ENCODE peak calls at places on chromosomes 3 and 15, in ten cellular contexts. X is A549; H is heart right ventricle; E is neural progenitor cell; L is PC-3; D is prostate gland; C is PC-9; U is left lung; T is HCT116; Z is CD8-positive, alpha-beta T cell. Q is an unnamed sample.

GRCh38 chr3:177169936-177170722 is 27.2 kb downstream of the TBL1XR1 start:
- DNase-seq in U (no peak), C (no peak), Z (no peak), E (no peak), T (no peak), X (no peak), L (no peak), D (no peak), H (no peak), Q (no peak)

GRCh38 chr3:144229237-144229830 is 257.7 kb downstream of the DIPK2A start:
- DNase-seq in U (no peak), X (no peak), T (no peak), E (no peak), L (peak; percentile 48), H (no peak), C (peak; percentile 15), Z (no peak), D (no peak), Q (no peak)

GRCh38 chr3:127697531-127698240 is 24.9 kb downstream of the ABTB1 start:
- DNase-seq in E (peak; percentile 80), L (peak; percentile 70), H (peak; percentile 90), U (peak; percentile 86), Z (no peak), C (peak; percentile 44), X (peak; percentile 28), D (peak; percentile 59), T (peak; percentile 50), Q (peak; percentile 73)

GRCh38 chr3:50130436-50130835 is 24.7 kb upstream of the SEMA3F start:
- DNase-seq in L (no peak), X (no peak), D (no peak), H (no peak), E (no peak), C (no peak), U (peak; percentile 32), T (no peak), Z (no peak), Q (no peak)

GRCh38 chr3:9649791-9650521 is 651 bp downstream of the MTMR14 start:
- DNase-seq in T (no peak), X (peak; percentile 11), U (no peak), Z (no peak), D (no peak), C (no peak), H (no peak), L (no peak), E (peak; percentile 1), Q (no peak)

GRCh38 chr3:186551387-186551786 is 7.2 kb upstream of the CRYGS start:
- DNase-seq in L (peak; percentile 13), H (no peak), U (no peak), E (no peak), X (no peak), Z (no peak), D (no peak), T (no peak), C (no peak), Q (no peak)

GRCh38 chr3:122415104-122415744 is 638 bp downstream of the WDR5B start:
- DNase-seq in E (peak; percentile 67), H (peak; percentile 11), T (peak; percentile 52), X (peak; percentile 63), C (peak; percentile 64), Z (no peak), D (peak; percentile 41), L (peak; percentile 64), U (no peak), Q (peak; percentile 53)

GRCh38 chr15:71448688-71449114 is 333.4 kb downstream of the THSD4 start:
- DNase-seq in T (peak; percentile 56), D (peak; percentile 79), H (peak; percentile 62), Z (no peak), E (peak; percentile 71), L (peak; percentile 90), C (peak; percentile 47), X (peak; percentile 55), U (no peak), Q (peak; percentile 60)

GRCh38 chr15:85318732-85319076 is 61.7 kb upstream of the AKAP13 start:
- DNase-seq in Z (no peak), D (no peak), U (no peak), E (no peak), L (no peak), X (no peak), H (no peak), C (no peak), T (no peak), Q (no peak)

GRCh38 chr3:54353547-54354339 is 231.4 kb downstream of the CACNA2D3 start:
- DNase-seq in U (no peak), H (no peak), C (no peak), L (no peak), E (no peak), X (no peak), Z (no peak), T (no peak), D (peak; percentile 11), Q (no peak)

GRCh38 chr3:185880600-185880999 is 55.8 kb upstream of the IGF2BP2 start:
- DNase-seq in U (no peak), Z (no peak), D (no peak), E (no peak), H (no peak), X (no peak), T (no peak), L (peak; percentile 46), C (no peak), Q (no peak)

GRCh38 chr15:63483521-63484371 is 20.6 kb upstream of the USP3 start:
- DNase-seq in H (no peak), L (no peak), U (no peak), T (no peak), Z (no peak), C (no peak), D (no peak), E (no peak), X (no peak), Q (no peak)

GRCh38 chr3:106963446-106963845 is 413.8 kb upstream of the CCDC54 start:
- DNase-seq in C (no peak), Z (no peak), D (no peak), T (no peak), U (no peak), L (peak; percentile 45), E (no peak), X (no peak), H (no peak), Q (no peak)

GRCh38 chr3:160226026-160226739 is 961 bp downstream of the C3orf80 start:
- DNase-seq in U (peak; percentile 80), E (peak; percentile 74), D (no peak), Z (no peak), L (no peak), C (no peak), X (no peak), T (no peak), H (no peak), Q (peak; percentile 53)

GRCh38 chr3:118102737-118103136 is 931.9 kb downstream of the IGSF11 start:
- DNase-seq in U (no peak), T (no peak), H (no peak), E (no peak), L (no peak), D (no peak), Z (no peak), C (no peak), X (no peak), Q (no peak)

DNA sequence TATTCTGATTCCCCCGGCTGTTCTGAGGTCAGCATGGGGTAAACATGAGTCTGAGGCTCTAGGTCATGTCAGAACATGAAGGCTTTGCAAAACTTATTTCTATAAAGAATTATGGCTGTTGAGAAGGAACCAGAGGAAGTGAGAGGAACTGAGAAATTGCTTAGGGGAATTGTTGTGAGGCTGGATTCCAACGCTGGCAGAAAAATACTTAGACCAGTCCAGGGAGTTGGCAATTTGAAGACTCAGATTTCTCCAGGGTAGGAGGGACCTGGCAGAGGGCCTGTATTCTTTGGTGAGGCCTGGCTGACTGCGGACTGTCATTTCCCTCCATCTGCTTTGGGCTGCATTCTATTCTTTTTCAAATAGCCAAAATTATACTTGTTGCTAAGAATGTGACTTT is 155.5 kb downstream of the PLD1 start:
- DNase-seq in Z (no peak), T (no peak), X (no peak), C (peak; percentile 6), H (peak; percentile 79), L (no peak), E (no peak), U (no peak), D (peak; percentile 82), Q (no peak)
- TF ChIP-seq CTCF in Z (no peak), T (no peak), X (no peak), C (no peak), H (no peak), L (no peak), E (no peak), U (no peak), D (no peak), Q (no peak)

DNA sequence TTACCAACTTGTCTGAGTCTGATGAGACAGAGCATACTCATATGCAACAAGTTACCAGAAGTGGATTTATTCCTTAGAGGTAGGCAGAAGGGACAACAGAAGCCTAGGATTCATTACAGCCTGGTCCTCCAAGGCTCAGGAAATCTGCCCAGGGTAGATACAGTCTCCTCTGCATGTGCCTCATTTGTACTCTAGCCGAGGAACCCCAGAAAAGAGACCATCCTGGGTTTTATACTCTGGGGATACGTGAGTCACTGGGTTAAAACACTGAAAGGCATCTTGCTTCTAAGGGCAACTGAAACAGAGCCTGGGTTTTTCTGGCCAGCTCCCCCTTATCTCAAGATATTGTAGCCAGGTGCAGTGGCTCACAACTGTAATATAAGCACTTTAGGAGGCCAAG is 45.6 kb downstream of the TLNRD1 start:
- DNase-seq in X (no peak), Z (no peak), L (no peak), E (no peak), D (no peak), C (no peak), U (no peak), H (no peak), T (no peak), Q (no peak)
- H3K9me3 ChIP-seq in X (no peaks in the 10 kb centered on the region), Z (no peaks in the 10 kb centered on the region), L (no peaks in the 10 kb centered on the region), E (no peaks in the 10 kb centered on the region), D (no peaks in the 10 kb centered on the region), C (no peaks in the 10 kb centered on the region), U (no peaks in the 10 kb centered on the region), H (no peaks in the 10 kb centered on the region), T (no peaks in the 10 kb centered on the region), Q (no peaks in the 10 kb centered on the region)

DNA sequence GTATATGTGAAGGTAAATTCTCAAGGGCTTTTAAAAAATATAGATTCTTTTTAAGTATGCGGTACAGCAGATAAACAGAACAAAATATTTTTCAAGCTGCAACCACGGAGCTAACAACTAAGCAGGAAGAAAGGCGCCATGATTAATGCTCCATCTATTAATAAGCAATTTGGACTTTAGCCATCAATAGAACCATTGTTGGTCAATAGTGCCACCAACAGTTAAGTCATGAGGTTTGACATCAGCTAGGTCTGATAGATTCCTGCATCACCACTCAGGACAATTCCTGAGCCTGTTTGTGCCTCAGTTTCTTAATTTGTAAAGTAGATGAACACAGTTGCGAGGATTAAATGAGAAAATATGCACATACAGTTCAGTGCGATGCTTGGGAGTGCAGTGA is 65.1 kb upstream of the FAM3D start:
- DNase-seq in H (no peak), C (no peak), Z (no peak), U (no peak), E (no peak), X (no peak), D (no peak), T (no peak), L (no peak), Q (no peak)
- TF ChIP-seq CTCF in H (no peak), C (no peak), Z (no peak), U (no peak), E (no peak), X (no peak), D (no peak), T (no peak), L (no peak), Q (no peak)

DNA sequence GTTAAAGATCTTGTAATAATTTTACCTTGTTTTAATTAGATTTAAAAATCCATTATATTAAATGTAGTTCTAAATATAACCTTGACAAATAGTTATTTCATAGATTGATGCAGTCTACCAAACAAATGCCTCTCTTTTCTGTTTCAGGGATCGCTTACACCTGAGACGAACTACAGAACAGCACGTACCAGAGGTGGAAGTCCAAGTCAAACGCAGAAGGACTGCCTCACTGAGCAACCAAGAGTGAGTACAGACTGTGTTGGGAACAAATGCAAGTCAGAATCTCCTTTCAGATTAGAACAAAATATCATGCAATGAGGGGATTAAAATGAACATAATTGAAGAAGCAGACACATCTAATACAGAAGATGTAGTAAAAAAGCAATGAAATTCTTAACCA is 7.2 kb downstream of the SNRPN start:
- DNase-seq in X (no peak), Z (no peak), C (no peak), H (no peak), T (no peak), D (no peak), E (no peak), U (no peak), L (no peak), Q (no peak)
- H3K9me3 ChIP-seq in X (peaks cover 38% of the 10 kb centered on the region), Z (peaks cover 17% of the 10 kb centered on the region), C (no peaks in the 10 kb centered on the region), H (no peaks in the 10 kb centered on the region), T (peaks cover 11% of the 10 kb centered on the region), D (no peaks in the 10 kb centered on the region), E (no peaks in the 10 kb centered on the region), U (no peaks in the 10 kb centered on the region), L (no peaks in the 10 kb centered on the region), Q (no peaks in the 10 kb centered on the region)

Q was measured in Caco-2.